ENCODE peak calls at places on chromosomes 4 and X, in four cellular contexts. One of them, this sample, is unnamed.

GRCh38 chrX:130772313-130773140 is 130.5 kb downstream of the ENOX2 start:
- DNase-seq in T-helper 1 cell: no peak
- DNase-seq in MCF 10A: peak; percentile 5
- DNase-seq in fibroblast of lung: peak; percentile 59
- DNase-seq in this sample: no peak

GRCh38 chrX:12970691-12971202 is 4.2 kb upstream of the TMSB4X start:
- DNase-seq in T-helper 1 cell: peak; percentile 78
- DNase-seq in MCF 10A: no peak
- DNase-seq in fibroblast of lung: peak; percentile 71
- DNase-seq in this sample: no peak

GRCh38 chr4:6974138-6974848 is 64.7 kb downstream of the TBC1D14 start:
- DNase-seq in T-helper 1 cell: peak; percentile 70
- DNase-seq in MCF 10A: peak; percentile 87
- DNase-seq in fibroblast of lung: peak; percentile 90
- DNase-seq in this sample: peak; percentile 75

GRCh38 chr4:161336016-161336415 is 827.8 kb downstream of the FSTL5 start:
- DNase-seq in T-helper 1 cell: no peak
- DNase-seq in MCF 10A: no peak
- DNase-seq in fibroblast of lung: no peak
- DNase-seq in this sample: no peak

GRCh38 chr4:1472148-1472797 is 66.0 kb upstream of the NKX1-1 start:
- DNase-seq in T-helper 1 cell: no peak
- DNase-seq in MCF 10A: no peak
- DNase-seq in fibroblast of lung: no peak
- DNase-seq in this sample: no peak

GRCh38 chrX:21963226-21963625 is 22.7 kb downstream of the SMS start:
- DNase-seq in T-helper 1 cell: no peak
- DNase-seq in MCF 10A: no peak
- DNase-seq in fibroblast of lung: no peak
- DNase-seq in this sample: no peak

GRCh38 chr4:15920723-15921591 is 17.6 kb downstream of the FGFBP1 start:
- DNase-seq in T-helper 1 cell: no peak
- DNase-seq in MCF 10A: peak; percentile 97
- DNase-seq in fibroblast of lung: peak; percentile 96
- DNase-seq in this sample: no peak

GRCh38 chrX:119055650-119056049 is 17.1 kb upstream of the CT47C1 start:
- DNase-seq in T-helper 1 cell: no peak
- DNase-seq in MCF 10A: no peak
- DNase-seq in fibroblast of lung: peak; percentile 12
- DNase-seq in this sample: no peak

GRCh38 chr4:75071241-75071778 is 138.4 kb downstream of the PARM1 start:
- DNase-seq in T-helper 1 cell: no peak
- DNase-seq in MCF 10A: no peak
- DNase-seq in fibroblast of lung: no peak
- DNase-seq in this sample: no peak

GRCh38 chr4:67393699-67394281 is 151.5 kb downstream of the CENPC start:
- DNase-seq in T-helper 1 cell: peak; percentile 12
- DNase-seq in MCF 10A: peak; percentile 53
- DNase-seq in fibroblast of lung: peak; percentile 55
- DNase-seq in this sample: peak; percentile 15

GRCh38 chrX:149312936-149313432 is 192.1 kb downstream of the IDS start:
- DNase-seq in T-helper 1 cell: no peak
- DNase-seq in MCF 10A: peak; percentile 9
- DNase-seq in fibroblast of lung: no peak
- DNase-seq in this sample: no peak

GRCh38 chr4:172996571-172997216 is 171.9 kb upstream of the GALNT7 start:
- DNase-seq in T-helper 1 cell: no peak
- DNase-seq in MCF 10A: peak; percentile 75
- DNase-seq in fibroblast of lung: peak; percentile 87
- DNase-seq in this sample: no peak

GRCh38 chr4:98094118-98094517 is 49.2 kb downstream of the STPG2 start:
- DNase-seq in T-helper 1 cell: no peak
- DNase-seq in MCF 10A: peak; percentile 20
- DNase-seq in fibroblast of lung: no peak
- DNase-seq in this sample: no peak

GRCh38 chrX:747176-747575 is 116.6 kb downstream of the SHOX start:
- DNase-seq in T-helper 1 cell: no peak
- DNase-seq in MCF 10A: no peak
- DNase-seq in fibroblast of lung: no peak
- DNase-seq in this sample: no peak

GRCh38 chrX:10579753-10580060 is 40.7 kb downstream of the MID1 start:
- DNase-seq in T-helper 1 cell: no peak
- DNase-seq in MCF 10A: no peak
- DNase-seq in fibroblast of lung: peak; percentile 39
- DNase-seq in this sample: no peak

This sample was measured in effector CD4-positive, alpha-beta T cell.